ENCODE peak calls at places on chromosomes 11 and 22, in seven cellular contexts. Q is effector memory CD4-positive, alpha-beta T cell; Z is NCI-H2029; X is AG20443; G is small intestine; J is iris pigment epithelial cell; S is NCI-H510A. U is an unnamed sample.

GRCh38 chr11:66346476-66347424 is 679 bp downstream of the B4GAT1 start:
- DNase-seq in Q (no peak), Z (no peak), X (no peak), G (no peak), J (no peak), S (no peak), U (no peak)

GRCh38 chr22:40463727-40464126 is 93.3 kb downstream of the SGSM3 start:
- DNase-seq in Q (no peak), Z (no peak), X (no peak), G (no peak), J (no peak), S (no peak), U (no peak)

GRCh38 chr11:102312656-102313055 is 4.6 kb upstream of the BIRC3 start:
- DNase-seq in Q (no peak), Z (no peak), X (no peak), G (peak; percentile 91), J (peak; percentile 60), S (no peak), U (no peak)

GRCh38 chr11:86551286-86551685 is 121.1 kb downstream of the ME3 start:
- DNase-seq in Q (no peak), Z (peak; percentile 45), X (peak; percentile 72), G (peak; percentile 83), J (peak; percentile 98), S (no peak), U (no peak)

GRCh38 chr22:25048659-25049657 is 96.4 kb downstream of the KIAA1671 start:
- DNase-seq in Q (peak; percentile 60), Z (peak; percentile 26), X (peak; percentile 86), G (peak; percentile 82), J (peak; percentile 53), S (no peak), U (peak; percentile 40)

GRCh38 chr22:28978863-28979799 is 82.5 kb downstream of the C22orf31 start:
- DNase-seq in Q (no peak), Z (no peak), X (no peak), G (peak; percentile 53), J (no peak), S (no peak), U (no peak)

GRCh38 chr11:126355324-126355925 is at the start of gene ST3GAL4:
- DNase-seq in Q (peak; percentile 36), Z (no peak), X (peak; percentile 91), G (peak; percentile 13), J (peak; percentile 66), S (peak; percentile 72), U (no peak)

GRCh38 chr22:43446037-43446803 is 34.4 kb downstream of the MPPED1 start:
- DNase-seq in Q (no peak), Z (peak; percentile 36), X (no peak), G (no peak), J (no peak), S (no peak), U (no peak)

GRCh38 chr22:39515266-39516050 is 4.9 kb upstream of the ATF4 start:
- DNase-seq in Q (no peak), Z (no peak), X (no peak), G (no peak), J (no peak), S (no peak), U (no peak)

U was measured in trophoblast cell.